ENCODE peak calls at places on chromosome 1, in seven cellular contexts. Q, R, S, W, U, B and Z are unnamed samples.

GRCh38 chr1:85865183-85865582 is 156.9 kb upstream of the ZNHIT6 start:
- DNase-seq in Q (no peak), R (no peak), S (no peak), W (no peak), U (no peak), B (no peak), Z (no peak)

GRCh38 chr1:110850632-110851031 is 22.3 kb upstream of the CD53 start:
- DNase-seq in Q (no peak), R (no peak), S (no peak), W (no peak), U (no peak), B (no peak), Z (no peak)

GRCh38 chr1:244450597-244451538 is 841 bp downstream of the ADSS2 start:
- DNase-seq in Q (peak; percentile 55), R (peak; percentile 63), S (peak; percentile 65), W (peak; percentile 26), U (peak; percentile 49), B (peak; percentile 67), Z (peak; percentile 41)

GRCh38 chr1:239868117-239868516 is 223.6 kb upstream of the FMN2 start:
- DNase-seq in Q (no peak), R (no peak), S (no peak), W (no peak), U (no peak), B (no peak), Z (no peak)

GRCh38 chr1:153968400-153968799 is 698 bp downstream of the CREB3L4 start:
- DNase-seq in Q (no peak), R (no peak), S (no peak), W (no peak), U (no peak), B (no peak), Z (no peak)

GRCh38 chr1:115251856-115252255 is 86.2 kb downstream of the NGF start:
- DNase-seq in Q (no peak), R (no peak), S (peak; percentile 53), W (no peak), U (peak; percentile 90), B (no peak), Z (no peak)

GRCh38 chr1:94092210-94092613 is 28.7 kb downstream of the ABCA4 start:
- DNase-seq in Q (no peak), R (peak; percentile 73), S (no peak), W (no peak), U (no peak), B (no peak), Z (no peak)

GRCh38 chr1:200901350-200901749 is 6.7 kb downstream of the INAVA start:
- DNase-seq in Q (no peak), R (no peak), S (no peak), W (no peak), U (no peak), B (no peak), Z (no peak)

GRCh38 chr1:150551784-150552691 is 2.8 kb downstream of the ADAMTSL4 start:
- DNase-seq in Q (no peak), R (peak; percentile 97), S (no peak), W (no peak), U (no peak), B (peak; percentile 91), Z (peak; percentile 38)

GRCh38 chr1:16441312-16441641 is 753 bp downstream of the NECAP2 start:
- DNase-seq in Q (no peak), R (no peak), S (peak; percentile 19), W (no peak), U (no peak), B (no peak), Z (no peak)

GRCh38 chr1:3066250-3066711 is 2.7 kb upstream of the PRDM16 start:
- DNase-seq in Q (no peak), R (no peak), S (no peak), W (no peak), U (no peak), B (no peak), Z (no peak)

GRCh38 chr1:60388092-60388987 is 314.8 kb upstream of the C1orf87 start:
- DNase-seq in Q (no peak), R (no peak), S (no peak), W (peak; percentile 23), U (no peak), B (no peak), Z (no peak)

GRCh38 chr1:47745725-47746609 is 251.2 kb downstream of the TRABD2B start:
- DNase-seq in Q (no peak), R (no peak), S (no peak), W (no peak), U (no peak), B (no peak), Z (no peak)

GRCh38 chr1:8203056-8203455 is 114.9 kb upstream of the SLC45A1 start:
- DNase-seq in Q (no peak), R (no peak), S (no peak), W (no peak), U (no peak), B (no peak), Z (no peak)

GRCh38 chr1:23394664-23395063 is 25.0 kb upstream of the ZNF436 start:
- DNase-seq in Q (no peak), R (peak; percentile 90), S (peak; percentile 64), W (no peak), U (no peak), B (peak; percentile 80), Z (no peak)

GRCh38 chr1:27368872-27369703 is 2.3 kb upstream of the MAP3K6 start:
- DNase-seq in Q (no peak), R (no peak), S (peak; percentile 46), W (no peak), U (no peak), B (no peak), Z (no peak)